ENCODE peak calls at places on chromosomes 3 and 15, in seven cellular contexts. K, A, E, T, G, Q and S are unnamed samples. For H3K4me1, the result is how much of the 10 kb centered on the place peaks cover.

GRCh38 chr15:42804739-42805138 is 67.8 kb upstream of the CDAN1 start:
- DNase-seq in Q (peak), E (peak), K (no peak), T (no peak), A (no peak), G (no peak), S (no peak)

GRCh38 chr15:42940527-42940926 is 19.9 kb upstream of the TTBK2 start:
- DNase-seq in E (no peak), A (no peak), Q (no peak), T (no peak), K (no peak), G (no peak), S (no peak)

GRCh38 chr15:53716909-53717878 is 42.3 kb downstream of the WDR72 start:
- DNase-seq in E (no peak), Q (no peak), K (no peak), T (no peak), A (no peak), G (peak), S (no peak)

GRCh38 chr3:100969557-100969916 is 23.7 kb downstream of the ABI3BP start:
- DNase-seq in G (no peak), A (no peak), E (no peak), K (no peak), T (no peak), Q (no peak), S (no peak)

GRCh38 chr15:33150516-33150915 is 44.0 kb downstream of the FMN1 start:
- DNase-seq in G (no peak), A (no peak), Q (no peak), T (no peak), K (no peak), E (no peak), S (no peak)

GRCh38 chr3:120341658-120342346 is 7.4 kb downstream of the LRRC58 start:
- DNase-seq in G (peak), Q (no peak), A (peak), T (peak), E (no peak), K (no peak), S (peak)

GRCh38 chr15:58951388-58952060 is 18.0 kb upstream of the SLTM start:
- DNase-seq in T (no peak), G (no peak), A (no peak), E (no peak), Q (peak), K (no peak), S (no peak)

GRCh38 chr3:188881954-188882641 is 289.7 kb upstream of the TPRG1 start:
- DNase-seq in A (no peak), Q (peak), T (no peak), E (peak), G (peak), K (peak), S (no peak)

GRCh38 chr3:4977001-4977888 is 2.0 kb upstream of the BHLHE40 start:
- DNase-seq in Q (peak), E (peak), G (peak), T (no peak), A (peak), K (peak), S (no peak)

GRCh38 chr3:172846706-172847105 is 96.2 kb downstream of the ECT2 start:
- DNase-seq in E (no peak), K (no peak), Q (no peak), T (no peak), A (no peak), G (no peak), S (no peak)

GRCh38 chr15:31571676-31572075 is 245.0 kb downstream of the KLF13 start:
- DNase-seq in E (no peak), A (no peak), Q (peak), T (no peak), G (peak), K (no peak), S (no peak)

GRCh38 chr15:48423342-48423741 is 92.1 kb downstream of the DUT start:
- DNase-seq in E (no peak), K (no peak), A (no peak), G (no peak), T (no peak), Q (no peak), S (no peak)

GRCh38 chr3:54146383-54147239 is 24.3 kb downstream of the CACNA2D3 start:
- DNase-seq in A (peak), T (no peak), Q (no peak), G (peak), K (no peak), E (no peak), S (no peak)

GRCh38 chr15:23536659-23537058 is 28.8 kb upstream of the MKRN3 start:
- DNase-seq in E (no peak), T (no peak), A (no peak), Q (no peak), K (no peak), G (no peak), S (no peak)

GRCh38 chr15:89140595-89140994 is 52.3 kb downstream of the ABHD2 start:
- DNase-seq in T (no peak), G (no peak), K (no peak), A (no peak), Q (no peak), E (no peak), S (no peak)

GRCh38 chr3:56851966-56852884 is 50.5 kb upstream of the ARHGEF3 start:
- DNase-seq in G (no peak), Q (no peak), T (no peak), K (peak), A (no peak), E (peak), S (no peak)

GRCh38 chr3:132513057-132513456 is 84.0 kb upstream of the ACKR4 start:
- DNase-seq in T (no peak), K (no peak), E (no peak), Q (no peak), G (no peak), A (no peak), S (no peak)

GRCh38 chr15:73982251-73982962 is 9.7 kb downstream of the STOML1 start:
- DNase-seq in G (no peak), K (no peak), Q (peak), E (peak), T (no peak), A (no peak), S (no peak)

GRCh38 chr3:68986496-68987208 is 26.8 kb downstream of the EOGT start:
- DNase-seq in E (no peak), K (peak), Q (peak), G (no peak), A (no peak), T (no peak), S (no peak)

GRCh38 chr15:95464091-95464888 is 866.2 kb upstream of the NR2F2 start:
- DNase-seq in T (no peak), A (no peak), Q (peak), K (no peak), E (no peak), G (no peak), S (no peak)

GRCh38 chr15:25762015-25762662 is 101.0 kb downstream of the ATP10A start:
- DNase-seq in K (no peak), Q (peak), E (no peak), G (no peak), T (no peak), A (no peak), S (no peak)

GRCh38 chr3:10547413-10547812 is 42.0 kb upstream of the ATP2B2 start:
- DNase-seq in Q (no peak), E (no peak), A (no peak), K (no peak), T (no peak), G (no peak), S (no peak)
- H3K4ac ChIP-seq in Q (no peak), E (no peak), A (no peak), K (no peak), T (no peak), G (no peak), S (no peak)

GRCh38 chr3:184568591-184568917 is 7.0 kb downstream of the EPHB3 start:
- DNase-seq in A (no peak), Q (no peak), K (no peak), G (no peak), T (no peak), E (no peak), S (no peak)
- H2BK5ac ChIP-seq in A (no peak), Q (peak), K (peak), G (no peak), T (no peak), E (no peak), S (peak)

GRCh38 chr3:125108833-125109540 is 53.2 kb upstream of the HEG1 start:
- DNase-seq in Q (no peak), G (peak), T (no peak), K (no peak), A (no peak), E (peak), S (no peak)

GRCh38 chr3:125112981-125113380 is 57.2 kb upstream of the HEG1 start:
- DNase-seq in G (no peak), K (no peak), A (no peak), Q (no peak), E (no peak), T (no peak), S (no peak)

GRCh38 chr3:125109541-125109925 is 53.7 kb upstream of the HEG1 start:
- DNase-seq in T (no peak), G (no peak), Q (no peak), K (no peak), A (no peak), E (no peak), S (no peak)

GRCh38 chr3:125110016-125110875 is 54.4 kb upstream of the HEG1 start:
- DNase-seq in T (no peak), G (no peak), K (no peak), A (no peak), Q (peak), E (peak), S (no peak)

GRCh38 chr3:125110876-125111480 is 55.2 kb upstream of the HEG1 start:
- DNase-seq in G (no peak), A (no peak), K (no peak), E (no peak), T (no peak), Q (no peak), S (no peak)
- H3K4me1 ChIP-seq in G (under half), A (under half), K (under half), E (under half), T (under half), Q (under half), S (under half)

GRCh38 chr3:146101538-146101937 is 59.4 kb downstream of the PLOD2 start:
- DNase-seq in E (no peak), Q (no peak), K (no peak), G (no peak), A (no peak), T (no peak), S (no peak)

GRCh38 chr3:146100825-146101444 is 60.0 kb downstream of the PLOD2 start:
- DNase-seq in K (peak), G (no peak), A (no peak), Q (peak), E (peak), T (no peak), S (no peak)

GRCh38 chr3:146100180-146100579 is 60.8 kb downstream of the PLOD2 start:
- DNase-seq in Q (no peak), G (no peak), E (no peak), T (no peak), A (no peak), K (no peak), S (no peak)

GRCh38 chr3:146099316-146099715 is 61.7 kb downstream of the PLOD2 start:
- DNase-seq in T (no peak), E (no peak), G (no peak), A (no peak), K (no peak), Q (no peak), S (no peak)

DNA sequence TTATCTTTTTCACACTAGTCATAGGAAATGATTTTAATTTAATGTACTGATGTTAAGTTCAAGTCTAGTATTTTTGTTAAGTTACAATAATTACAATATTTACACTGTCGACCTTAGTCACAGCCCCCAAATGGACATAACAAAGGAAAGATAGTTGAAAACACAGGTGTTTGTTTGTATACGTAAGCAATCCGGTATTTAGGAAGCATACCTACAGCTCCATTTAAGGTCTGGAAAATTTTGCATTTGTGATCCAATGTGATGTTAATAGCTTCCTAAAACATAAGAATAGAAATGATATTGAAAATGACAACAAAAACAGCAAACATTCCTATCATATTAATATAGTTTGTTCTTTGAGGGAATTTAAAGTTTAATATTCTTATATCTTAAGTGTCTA is 56.9 kb downstream of the PLOD2 start:
- DNase-seq in A (no peak), G (no peak), E (no peak), T (no peak), Q (no peak), K (no peak), S (no peak)
- H3K4ac ChIP-seq in A (no peak), G (no peak), E (no peak), T (no peak), Q (no peak), K (no peak), S (no peak)

DNA sequence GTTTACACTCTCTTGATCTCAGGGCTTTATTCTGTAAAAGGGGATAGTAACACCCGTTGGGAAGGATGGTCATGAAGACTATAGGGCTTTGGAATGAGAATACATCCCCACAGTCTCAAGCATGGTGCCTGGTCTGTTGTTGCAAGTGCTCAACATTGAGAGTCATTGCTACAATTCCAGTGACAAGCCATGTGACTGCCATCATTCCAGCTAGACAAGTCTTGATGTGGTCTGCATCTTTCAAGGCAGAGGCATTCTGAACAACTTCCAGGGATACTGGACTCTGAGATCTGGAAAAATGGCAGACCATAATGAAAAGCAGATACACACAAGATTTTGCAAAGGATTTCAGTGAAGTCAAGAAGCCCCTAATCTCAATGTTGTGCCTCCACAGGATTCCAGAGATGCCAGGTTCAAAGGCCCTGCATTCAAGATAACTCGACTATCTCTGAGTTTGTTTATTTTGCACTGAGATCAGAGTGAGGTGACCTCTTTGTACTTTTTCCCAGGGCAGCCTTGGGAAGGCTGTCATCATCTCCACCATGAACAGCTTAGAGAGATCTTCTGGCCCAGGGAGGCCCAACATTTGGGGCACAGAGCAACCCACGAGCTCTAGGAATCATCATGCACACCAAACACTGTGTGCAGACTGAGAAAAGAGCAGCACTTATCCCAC is 33.3 kb downstream of the TRIM42 start:
- DNase-seq in K (no peak), G (peak), E (no peak), Q (no peak), T (no peak), A (no peak), S (no peak)
- H2BK5ac ChIP-seq in K (no peak), G (no peak), E (no peak), Q (no peak), T (no peak), A (no peak), S (no peak)